ENCODE peak calls at places on chromosomes 12 and 14, in four cellular contexts. O is endothelial cell of umbilical vein, Y is brain microvascular endothelial cell, G is stomach. J is an unnamed sample.

GRCh38 chr14:52012635-52013034 is 23.3 kb downstream of the RTRAF start:
- DNase-seq in O (no peak), Y (no peak), G (no peak), J (no peak)

GRCh38 chr12:94047781-94048567 is 100.4 kb upstream of the PLXNC1 start:
- DNase-seq in O (no peak), Y (no peak), G (no peak), J (no peak)

GRCh38 chr12:64877363-64878004 is 53.0 kb downstream of the TBC1D30 start:
- DNase-seq in O (no peak), Y (no peak), G (no peak), J (no peak)

GRCh38 chr12:122865268-122866231 is 30.3 kb downstream of the HIP1R start:
- DNase-seq in O (peak; percentile 40), Y (no peak), G (peak; percentile 83), J (no peak)

GRCh38 chr14:100677152-100677924 is 49.4 kb upstream of the DLK1 start:
- DNase-seq in O (no peak), Y (no peak), G (no peak), J (no peak)

GRCh38 chr12:53530920-53531319 is 23.6 kb upstream of the NPFF start:
- DNase-seq in O (no peak), Y (peak; percentile 43), G (no peak), J (peak; percentile 25)

GRCh38 chr12:113853491-113853890 is 112.6 kb downstream of the RBM19 start:
- DNase-seq in O (no peak), Y (no peak), G (no peak), J (no peak)

GRCh38 chr12:70154960-70155589 is 88.2 kb upstream of the CNOT2 start:
- DNase-seq in O (no peak), Y (no peak), G (no peak), J (no peak)

GRCh38 chr12:12182926-12183325 is 83.9 kb downstream of the LRP6 start:
- DNase-seq in O (peak; percentile 69), Y (peak; percentile 14), G (no peak), J (no peak)

GRCh38 chr14:104978774-104979691 is 859 bp upstream of the AHNAK2 start:
- DNase-seq in O (no peak), Y (no peak), G (no peak), J (no peak)

GRCh38 chr12:121038861-121039654 is at the start of gene OASL:
- DNase-seq in O (peak; percentile 20), Y (no peak), G (peak; percentile 77), J (peak; percentile 49)

GRCh38 chr14:94427016-94427613 is 25.5 kb downstream of the SERPINA11 start:
- DNase-seq in O (no peak), Y (no peak), G (no peak), J (no peak)

GRCh38 chr12:25286837-25287236 is 36.1 kb upstream of the KRAS start:
- DNase-seq in O (no peak), Y (no peak), G (no peak), J (no peak)

GRCh38 chr12:6041891-6042290 is 82.6 kb downstream of the VWF start:
- DNase-seq in O (no peak), Y (no peak), G (no peak), J (no peak)

GRCh38 chr14:95227279-95227860 is 70.0 kb upstream of the DICER1 start:
- DNase-seq in O (peak; percentile 69), Y (peak; percentile 63), G (peak; percentile 57), J (no peak)

GRCh38 chr14:91354221-91354916 is 63.3 kb downstream of the CCDC88C start:
- DNase-seq in O (no peak), Y (no peak), G (no peak), J (no peak)

GRCh38 chr14:91357272-91357671 is 60.3 kb downstream of the CCDC88C start:
- DNase-seq in O (no peak), Y (no peak), G (no peak), J (no peak)

GRCh38 chr14:91352696-91353692 is 64.6 kb downstream of the CCDC88C start:
- DNase-seq in O (no peak), Y (no peak), G (no peak), J (no peak)

GRCh38 chr14:91356218-91356763 is 61.3 kb downstream of the CCDC88C start:
- DNase-seq in O (no peak), Y (no peak), G (no peak), J (no peak)

DNA sequence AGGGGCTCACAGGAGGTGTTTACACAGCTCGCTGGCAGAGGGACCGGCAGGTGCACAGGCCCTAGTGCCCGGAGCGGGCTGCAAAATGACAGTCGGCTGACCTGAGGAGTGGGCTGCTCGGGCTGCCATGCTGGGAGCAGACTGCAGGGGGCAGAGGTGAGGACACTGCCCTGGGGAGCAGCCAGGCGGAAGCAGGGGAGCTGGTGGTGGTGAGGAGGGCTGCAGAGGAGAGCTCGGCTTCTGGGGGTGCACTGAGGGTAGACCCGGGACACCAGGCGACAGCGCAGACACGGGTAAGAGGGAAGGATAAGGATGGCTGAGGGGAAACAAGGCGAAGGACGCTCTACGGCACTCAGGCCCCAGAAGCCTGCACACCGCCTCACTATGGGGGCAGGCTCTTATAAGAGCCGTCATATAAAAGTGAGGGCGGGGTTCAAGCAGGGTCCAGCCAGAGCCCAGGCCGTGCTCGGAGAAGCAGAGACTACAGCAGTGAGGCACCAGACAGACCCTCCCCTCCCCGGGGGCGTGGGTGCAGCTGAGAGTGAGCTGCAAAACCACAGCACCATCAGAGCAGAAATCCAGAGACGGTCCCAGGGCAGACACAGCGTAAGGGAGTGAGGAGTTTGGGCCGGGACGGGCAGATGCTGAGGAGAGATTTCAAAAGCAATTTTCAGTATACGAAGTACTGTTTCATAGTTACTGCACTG is 62.5 kb downstream of the CCDC88C start:
- DNase-seq in O (no peak), Y (no peak), G (no peak), J (no peak)
- H3K36me3 ChIP-seq in O (peaks cover 2% of the 10 kb centered on the region), Y (no peaks in the 10 kb centered on the region), G (peaks cover 20% of the 10 kb centered on the region), J (no peaks in the 10 kb centered on the region)

DNA sequence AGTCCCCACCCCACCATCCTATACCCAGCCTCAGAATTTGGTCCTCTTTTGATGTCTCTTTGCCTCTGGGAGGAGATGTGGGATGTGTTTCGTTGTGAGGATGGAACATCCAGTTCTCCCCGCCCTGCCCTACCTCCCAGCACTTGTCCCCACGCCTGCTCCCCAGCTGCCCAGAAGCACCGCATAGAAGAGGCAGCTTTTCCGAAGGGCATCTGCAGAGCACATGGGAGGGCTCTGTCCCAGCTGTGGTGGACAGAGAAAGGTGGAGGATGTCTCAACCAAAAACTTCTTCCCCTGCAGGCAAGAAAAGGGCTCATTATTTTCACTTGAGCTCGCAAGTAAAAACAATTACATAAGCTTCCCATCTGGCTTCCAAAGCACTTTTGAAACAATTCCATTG is 302.6 kb downstream of the PCNX1 start:
- DNase-seq in O (no peak), Y (no peak), G (no peak), J (no peak)
- H3K27ac ChIP-seq in O (no peak overlapping the region), Y (no peak overlapping the region), G (no peak overlapping the region), J (no peak overlapping the region)

GRCh38 chr14:67108230-67108629 is 81.0 kb upstream of the GARIN2 start:
- DNase-seq in O (no peak), Y (no peak), G (no peak), J (no peak)
- H3K36me3 ChIP-seq in O (no peaks in the 10 kb centered on the region), Y (no peaks in the 10 kb centered on the region), G (peaks cover 14% of the 10 kb centered on the region), J (no peaks in the 10 kb centered on the region)

GRCh38 chr14:50766338-50766886 is 64.5 kb downstream of the NIN start:
- DNase-seq in O (no peak), Y (peak; percentile 80), G (no peak), J (no peak)

GRCh38 chr14:50768693-50769092 is 62.3 kb downstream of the NIN start:
- DNase-seq in O (no peak), Y (peak; percentile 27), G (no peak), J (no peak)

GRCh38 chr14:50769893-50770500 is 61.0 kb downstream of the NIN start:
- DNase-seq in O (no peak), Y (no peak), G (peak; percentile 78), J (no peak)

GRCh38 chr14:50770586-50770985 is 60.4 kb downstream of the NIN start:
- DNase-seq in O (no peak), Y (no peak), G (no peak), J (peak; percentile 83)

DNA sequence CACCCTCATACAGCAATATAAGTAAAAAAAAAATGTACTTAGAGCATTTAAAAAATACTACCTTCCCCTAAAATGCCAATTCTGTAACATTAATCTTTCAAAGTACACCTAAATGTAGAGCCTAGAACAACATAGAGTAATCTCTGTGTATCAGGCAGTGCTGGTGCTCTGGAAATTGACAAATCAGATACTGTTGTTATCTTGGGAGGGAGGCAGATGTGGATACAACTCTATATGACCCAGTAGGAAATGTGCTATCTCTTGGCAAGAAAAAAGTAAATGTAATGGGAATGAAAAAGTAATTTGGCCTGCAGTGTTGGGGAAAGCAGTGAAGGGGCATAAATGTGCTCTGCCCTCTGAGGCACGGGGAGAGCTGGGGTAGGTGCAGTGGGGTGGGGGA is 62.7 kb downstream of the NIN start:
- DNase-seq in O (no peak), Y (no peak), G (no peak), J (no peak)
- H3K27ac ChIP-seq in O (peak overlapping the region; percentile 23), Y (peak overlapping the region; percentile 64), G (no peak overlapping the region), J (no peak overlapping the region)

DNA sequence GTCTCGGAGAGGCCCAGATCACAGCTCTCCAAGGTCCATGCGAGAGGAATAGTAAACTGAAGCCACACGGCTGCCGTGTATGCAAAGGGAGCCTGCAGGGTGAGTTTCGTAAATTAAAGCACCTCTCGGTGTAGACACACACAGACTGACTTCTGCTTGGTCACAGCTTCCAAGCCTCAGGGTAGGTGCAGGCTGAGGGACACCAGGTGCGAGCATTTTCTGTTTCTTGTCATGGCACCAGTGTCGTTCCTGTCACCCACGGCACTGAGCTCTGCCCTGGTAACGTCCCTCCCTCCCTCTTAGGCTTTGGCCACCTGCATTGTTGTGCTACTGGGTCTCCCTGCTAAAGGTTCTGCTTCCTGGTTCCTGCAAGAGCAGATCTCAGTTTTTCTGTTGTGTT is 76.2 kb upstream of the DYNC1H1 start:
- DNase-seq in O (no peak), Y (no peak), G (no peak), J (no peak)
- H3K36me3 ChIP-seq in O (peaks cover 18% of the 10 kb centered on the region), Y (peaks cover 20% of the 10 kb centered on the region), G (peaks cover 97% of the 10 kb centered on the region), J (peaks cover 36% of the 10 kb centered on the region)

DNA sequence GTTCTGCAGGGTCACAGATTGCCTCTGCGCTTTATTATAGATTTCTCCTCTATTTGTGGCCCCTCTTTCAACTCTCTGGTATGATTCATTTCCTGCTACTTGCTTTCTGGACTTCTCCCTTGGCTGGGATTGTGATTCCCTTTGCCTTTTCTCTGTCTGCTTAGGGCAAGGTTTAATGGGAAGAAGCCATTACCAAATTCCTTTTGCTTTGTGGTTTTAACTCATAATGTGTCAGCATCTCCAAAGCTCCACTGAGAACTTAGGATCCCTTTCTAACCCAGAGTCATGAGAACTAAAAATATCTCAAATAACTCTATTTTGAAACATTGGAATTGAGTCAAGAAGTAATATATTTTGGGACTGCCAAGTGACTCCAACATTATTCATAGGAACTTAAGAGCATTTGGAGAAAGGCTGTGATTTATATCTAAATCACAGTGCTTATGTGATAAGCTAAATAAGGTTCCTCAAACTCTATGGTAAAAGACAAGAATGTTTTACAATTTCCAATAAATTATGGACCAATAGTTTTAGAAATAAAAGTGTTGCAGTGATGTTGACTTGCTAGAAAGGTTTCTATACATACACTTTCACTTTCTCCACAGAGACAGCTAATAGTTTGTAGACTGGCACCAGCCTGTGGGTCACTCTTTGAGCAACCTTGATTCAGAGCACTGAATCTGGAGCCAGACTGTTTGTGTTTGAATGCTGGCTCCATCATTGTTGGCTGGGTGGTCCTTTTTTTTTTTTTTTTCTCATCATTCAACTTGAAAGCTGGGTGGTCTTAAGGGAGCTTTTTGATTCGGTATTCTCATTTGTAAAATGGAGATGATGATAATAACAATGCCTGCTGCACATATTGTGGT is 93.9 kb downstream of the DACT1 start:
- DNase-seq in O (peak; percentile 76), Y (peak; percentile 96), G (no peak), J (no peak)
- H3K27ac ChIP-seq in O (peak overlapping the region; percentile 50), Y (peak overlapping the region; percentile 96), G (peak overlapping the region; percentile 47), J (peak overlapping the region; percentile 38)

GRCh38 chr14:50107850-50108249 is 8.5 kb downstream of the VCPKMT start:
- DNase-seq in O (no peak), Y (no peak), G (no peak), J (no peak)
- H3K36me3 ChIP-seq in O (peaks cover 9% of the 10 kb centered on the region), Y (peaks cover 30% of the 10 kb centered on the region), G (peaks cover 52% of the 10 kb centered on the region), J (peaks cover 21% of the 10 kb centered on the region)

J was measured in PC-9.